ENCODE peak calls at places on chromosomes 11 and 22, in eight cellular contexts. J is CD4-positive, alpha-beta T cell; K is HFFc6; N is GM13977; C is fibroblast of lung; Z is body of pancreas; A is IMR-90; B is upper lobe of right lung. H is an unnamed sample.

GRCh38 chr11:47928426-47928825 is 51.9 kb upstream of the PTPRJ start:
- DNase-seq in J (no peak), N (no peak), K (no peak), B (no peak), Z (no peak), A (no peak), C (no peak), H (no peak)

GRCh38 chr11:72441647-72442267 is 7.4 kb upstream of the CLPB start:
- DNase-seq in C (peak; percentile 58), B (no peak), A (peak; percentile 63), J (no peak), K (no peak), N (no peak), Z (no peak), H (no peak)

GRCh38 chr11:44711113-44711512 is 15.6 kb upstream of the TSPAN18 start:
- DNase-seq in B (no peak), Z (no peak), N (no peak), A (no peak), K (no peak), J (no peak), C (no peak), H (no peak)

GRCh38 chr11:132866783-132867545 is 665.3 kb downstream of the OPCML start:
- DNase-seq in C (peak; percentile 90), J (no peak), K (no peak), A (peak; percentile 37), B (no peak), Z (no peak), N (no peak), H (no peak)

GRCh38 chr11:129374993-129375721 is 491 bp upstream of the BARX2 start:
- DNase-seq in A (no peak), K (no peak), N (peak; percentile 28), J (no peak), Z (peak; percentile 64), B (peak; percentile 68), C (peak; percentile 16), H (no peak)

GRCh38 chr11:25449100-25449499 is 882.8 kb upstream of the ANO3 start:
- DNase-seq in N (no peak), K (no peak), Z (no peak), A (no peak), B (no peak), J (no peak), C (no peak), H (no peak)

GRCh38 chr11:75524576-75525432 is 937 bp downstream of the GDPD5 start:
- DNase-seq in N (peak; percentile 56), A (peak; percentile 34), B (no peak), J (no peak), C (peak; percentile 42), Z (peak; percentile 27), K (no peak), H (no peak)

GRCh38 chr22:30763815-30764686 is 69.4 kb downstream of the OSBP2 start:
- DNase-seq in J (peak; percentile 37), N (peak; percentile 70), C (peak; percentile 81), B (no peak), A (peak; percentile 86), Z (peak; percentile 70), K (peak; percentile 73), H (no peak)

GRCh38 chr22:29205598-29206371 is at the start of gene EMID1:
- DNase-seq in C (peak; percentile 35), J (no peak), A (peak; percentile 9), Z (peak; percentile 75), B (peak; percentile 75), N (peak; percentile 87), K (no peak), H (no peak)
- TF ChIP-seq CTCF in C (peak; percentile 22), J (no peak), A (peak; percentile 25), Z (peak; percentile 14), B (peak; percentile 14), N (peak; percentile 40), K (no peak), H (no peak)

DNA sequence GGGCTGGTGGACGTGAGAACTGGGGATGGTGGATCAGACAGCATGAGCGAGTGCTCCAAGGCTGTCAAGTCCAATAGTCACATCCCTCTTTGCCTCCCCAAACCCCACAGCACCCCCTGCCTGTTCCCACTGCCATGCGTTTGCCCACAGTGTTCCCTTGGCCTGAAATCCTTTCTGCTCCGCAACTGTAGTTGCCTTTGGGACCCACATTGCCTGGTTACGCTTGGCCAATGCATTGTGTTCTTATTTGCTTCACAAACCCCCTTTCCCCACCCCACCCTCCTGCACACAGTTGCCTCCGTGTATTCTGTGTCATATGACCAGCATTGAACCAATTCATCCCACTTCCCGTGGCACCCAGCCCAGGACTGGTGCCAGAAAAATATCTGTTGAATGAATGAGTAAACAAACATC is 2.1 kb upstream of the KIAA0930 start:
- DNase-seq in N (no peak), J (no peak), A (no peak), C (no peak), B (no peak), K (no peak), Z (peak; percentile 88), H (no peak)
- TF ChIP-seq CTCF in N (no peak), J (no peak), A (peak; percentile 14), C (no peak), B (no peak), K (peak; percentile 41), Z (peak; percentile 21), H (no peak)

DNA sequence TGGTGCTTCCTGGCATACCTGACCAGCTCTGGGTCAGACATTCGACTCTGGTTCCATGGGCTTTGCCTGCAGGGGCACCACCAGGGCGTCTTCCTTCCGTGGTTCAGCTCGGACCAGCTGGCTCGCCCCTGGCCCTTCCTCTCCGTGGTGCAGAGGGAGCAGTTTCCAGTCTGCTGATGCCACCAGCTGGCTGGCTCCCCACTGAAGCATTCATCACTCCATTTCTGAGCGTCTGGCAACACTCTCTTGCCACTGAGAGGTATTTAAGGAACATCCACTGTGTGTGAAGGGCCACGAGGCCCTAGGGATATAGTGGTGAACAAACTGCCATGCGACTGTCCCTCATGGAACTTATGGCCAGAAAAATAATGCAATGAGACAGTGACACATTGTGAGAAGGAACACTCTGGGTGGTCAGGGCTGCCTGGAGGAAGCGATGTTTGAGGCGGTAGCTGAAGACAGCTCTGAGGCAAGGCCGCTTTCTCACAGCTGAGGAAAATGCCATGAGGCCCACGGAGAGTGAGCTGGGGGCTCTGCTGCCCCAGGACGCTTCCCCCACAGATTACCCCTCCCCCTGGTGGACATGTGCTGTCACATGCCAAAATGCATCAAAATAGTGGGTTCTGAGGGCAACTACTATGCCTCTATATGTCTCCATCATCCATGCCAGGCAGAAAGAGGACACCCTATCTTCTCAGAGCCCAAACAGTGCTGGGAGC is 44.9 kb upstream of the ARFGAP3 start:
- DNase-seq in B (no peak), K (no peak), J (no peak), N (no peak), Z (no peak), A (no peak), C (no peak), H (no peak)
- TF ChIP-seq CTCF in B (peak; percentile 7), K (peak; percentile 67), J (peak; percentile 38), N (peak; percentile 33), Z (peak; percentile 13), A (no peak), C (peak; percentile 17), H (no peak)

GRCh38 chr11:1825039-1825740 is 9.6 kb upstream of the SYT8 start:
- DNase-seq in B (peak; percentile 87), Z (peak; percentile 75), K (no peak), A (no peak), C (no peak), J (no peak), N (peak; percentile 72), H (no peak)
- TF ChIP-seq CTCF in B (peak; percentile 56), Z (peak; percentile 66), K (peak; percentile 31), A (peak; percentile 23), C (peak; percentile 31), J (no peak), N (peak; percentile 66), H (no peak)

DNA sequence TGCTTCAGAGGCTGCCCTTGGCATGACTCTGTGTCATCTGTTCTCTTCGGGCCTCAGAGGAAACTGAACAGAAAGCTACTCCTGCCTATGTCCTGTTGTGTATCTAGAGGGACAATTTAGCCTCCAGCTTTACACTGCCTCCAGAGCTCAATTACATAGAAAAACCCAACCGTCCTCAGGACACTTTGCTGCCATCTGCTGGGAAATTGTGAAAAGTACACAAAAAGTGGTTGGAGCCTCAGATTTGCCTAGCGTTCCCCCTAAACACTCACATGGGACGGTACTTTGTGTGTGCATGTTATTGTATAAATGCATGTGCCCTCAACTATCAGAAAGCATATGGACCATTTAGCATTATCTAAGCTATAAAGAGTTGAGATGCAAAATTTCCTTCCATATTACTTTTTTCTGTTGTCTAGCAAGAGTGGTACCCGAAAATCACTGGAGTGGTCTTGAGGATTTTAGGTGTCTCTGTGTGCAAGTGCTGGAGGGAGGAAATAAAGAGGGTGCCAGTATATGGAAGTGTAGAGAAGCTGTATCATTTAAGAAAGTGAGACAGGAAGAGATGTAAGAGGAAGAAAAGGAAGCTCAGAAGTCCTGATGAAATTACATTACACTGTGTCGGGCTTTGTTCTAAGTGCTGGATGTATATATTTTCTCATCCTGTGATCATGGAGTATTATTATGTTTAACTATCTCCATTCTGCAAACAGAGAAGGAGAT is 8.7 kb upstream of the MS4A4E start:
- DNase-seq in Z (no peak), A (no peak), K (peak; percentile 8), C (no peak), N (no peak), B (no peak), J (no peak), H (no peak)
- TF ChIP-seq CTCF in Z (peak; percentile 49), A (no peak), K (peak; percentile 64), C (peak; percentile 53), N (peak; percentile 33), B (peak; percentile 48), J (peak; percentile 55), H (no peak)

DNA sequence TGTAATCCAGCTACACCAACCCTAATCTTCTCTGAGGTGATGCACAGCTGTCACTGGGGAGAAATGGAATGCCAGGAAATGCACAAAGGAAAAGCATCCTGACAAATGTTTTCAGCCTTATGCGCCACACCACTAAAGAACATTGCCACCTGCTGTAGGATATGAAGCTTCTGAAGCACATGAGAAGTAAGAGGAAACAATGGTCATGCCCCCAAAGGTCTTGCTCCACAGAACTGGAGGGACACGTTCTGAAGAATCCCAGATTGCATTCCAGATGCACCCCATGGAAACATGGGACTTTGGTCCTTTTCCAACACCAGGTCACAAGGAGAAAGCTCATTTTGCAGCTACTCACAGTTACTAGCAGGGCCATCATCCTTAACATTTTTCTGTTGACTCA is 48.7 kb upstream of the ZBED5 start:
- DNase-seq in N (no peak), K (peak; percentile 82), Z (no peak), C (peak; percentile 57), J (no peak), B (no peak), A (peak; percentile 56), H (no peak)
- TF ChIP-seq CTCF in N (no peak), K (peak; percentile 65), Z (peak; percentile 5), C (peak; percentile 17), J (no peak), B (no peak), A (no peak), H (no peak)

DNA sequence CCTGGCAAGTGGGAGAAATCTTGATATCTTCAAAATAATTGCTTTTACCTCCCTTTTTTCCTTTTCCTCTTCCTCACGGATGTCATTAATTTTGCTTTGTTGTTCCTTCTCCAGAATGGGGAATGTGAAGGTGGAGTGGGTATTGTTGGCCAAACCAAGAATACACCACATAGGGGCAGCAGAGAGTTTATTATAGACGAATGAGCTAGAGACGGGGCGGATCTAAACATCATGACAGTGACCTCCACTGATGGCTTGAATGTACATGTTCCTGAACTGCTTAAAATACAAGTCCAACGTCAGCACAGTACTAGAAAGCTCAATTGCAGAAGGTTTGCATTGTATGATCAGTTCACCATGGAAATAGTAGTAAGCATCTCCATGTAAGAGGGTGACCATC is 122.3 kb upstream of the SNX19 start:
- DNase-seq in K (peak; percentile 16), B (no peak), N (peak; percentile 43), J (no peak), Z (no peak), A (no peak), C (peak; percentile 3), H (no peak)
- TF ChIP-seq CTCF in K (peak; percentile 66), B (no peak), N (peak; percentile 49), J (no peak), Z (no peak), A (peak; percentile 25), C (no peak), H (no peak)

H was measured in activated B cell treated with CpG ODN at 0.5 μM for 24 hours.